ENCODE peak calls at places on chromosomes 1 and 21, in seven cellular contexts. L is NCI-H2107; P is NCI-H460; N is IMR-90; F is NCI-H446 treated with DMSO at 0.1 percent for 48 hours; G is activated CD4-positive, alpha-beta T cell treated with anti-CD3 and anti-CD28 coated beads, Interleukin-2, amount 10 ng/mL, durations not matched to agents 7 days and 5 days; C is stimulated activated CD4-positive, alpha-beta T cell treated with anti-CD3 and anti-CD28 coated beads, Interleukin-12 subunit alpha, Interleukin-12 subunit beta, amount 100 ng/mL, for 4 hours. H is an unnamed sample.
A peak's percentile ranks its signal among the peaks of the same experiment; 100 is the strongest.

GRCh38 chr1:30782361-30783243 is 25.0 kb upstream of the LAPTM5 start:
- DNase-seq in L (peak; percentile 52), P (peak; percentile 58), N (peak; percentile 45), F (peak; percentile 45), G (peak; percentile 79), C (peak; percentile 72), H (peak; percentile 87)

GRCh38 chr1:85244271-85245053 is 15.0 kb downstream of the C1orf52 start:
- DNase-seq in L (no peak), P (no peak), N (peak; percentile 48), F (no peak), G (no peak), C (no peak), H (peak; percentile 67)

GRCh38 chr1:12464627-12465056 is 153.4 kb downstream of the DHRS3 start:
- DNase-seq in L (no peak), P (no peak), N (peak; percentile 97), F (no peak), G (no peak), C (no peak), H (no peak)

GRCh38 chr1:36330940-36331339 is 7.5 kb upstream of the EVA1B start:
- DNase-seq in L (no peak), P (no peak), N (no peak), F (no peak), G (no peak), C (no peak), H (no peak)

GRCh38 chr1:2534775-2535387 is 4.8 kb upstream of the HES5 start:
- DNase-seq in L (no peak), P (no peak), N (peak; percentile 71), F (no peak), G (no peak), C (no peak), H (no peak)

GRCh38 chr1:29122662-29122986 is 1.1 kb downstream of the TMEM200B start:
- DNase-seq in L (no peak), P (no peak), N (peak; percentile 67), F (no peak), G (no peak), C (no peak), H (no peak)

GRCh38 chr1:57848406-57848805 is 424.5 kb upstream of the DAB1 start:
- DNase-seq in L (no peak), P (no peak), N (no peak), F (no peak), G (no peak), C (no peak), H (no peak)

GRCh38 chr1:83028467-83028866 is 970.5 kb downstream of the TTLL7 start:
- DNase-seq in L (no peak), P (no peak), N (no peak), F (no peak), G (no peak), C (no peak), H (no peak)

GRCh38 chr1:204102029-204102611 is 29.2 kb downstream of the SOX13 start:
- DNase-seq in L (no peak), P (no peak), N (no peak), F (no peak), G (no peak), C (no peak), H (no peak)

GRCh38 chr1:98874828-98875227 is 129.8 kb downstream of the PLPPR5 start:
- DNase-seq in L (no peak), P (no peak), N (no peak), F (no peak), G (no peak), C (no peak), H (no peak)

GRCh38 chr1:34926156-34926555 is 3.3 kb downstream of the DLGAP3 start:
- DNase-seq in L (no peak), P (no peak), N (no peak), F (no peak), G (no peak), C (no peak), H (no peak)

GRCh38 chr1:94422115-94422820 is 4.1 kb downstream of the ABCD3 start:
- DNase-seq in L (no peak), P (no peak), N (peak; percentile 24), F (no peak), G (no peak), C (no peak), H (no peak)

GRCh38 chr1:16605532-16605931 is 7.8 kb downstream of the NBPF1 start:
- DNase-seq in L (no peak), P (no peak), N (no peak), F (no peak), G (no peak), C (no peak), H (peak; percentile 20)

GRCh38 chr1:54806931-54807611 is 5.9 kb upstream of the TTC22 start:
- DNase-seq in L (no peak), P (no peak), N (peak; percentile 11), F (no peak), G (peak; percentile 31), C (no peak), H (no peak)

GRCh38 chr1:65467536-65467935 is 47.1 kb downstream of the LEPR start:
- DNase-seq in L (no peak), P (peak; percentile 47), N (peak; percentile 58), F (no peak), G (no peak), C (no peak), H (peak; percentile 62)

GRCh38 chr21:45973475-45974072 is 8.0 kb upstream of the COL6A1 start:
- DNase-seq in L (no peak), P (peak; percentile 38), N (peak; percentile 87), F (no peak), G (peak; percentile 68), C (peak; percentile 82), H (peak; percentile 72)

GRCh38 chr1:162631546-162632233 is 574 bp upstream of the DDR2 start:
- DNase-seq in L (no peak), P (no peak), N (peak; percentile 77), F (peak; percentile 47), G (no peak), C (no peak), H (peak; percentile 30)

GRCh38 chr1:246367046-246367445 is 140.0 kb downstream of the SMYD3 start:
- DNase-seq in L (no peak), P (no peak), N (peak; percentile 53), F (no peak), G (no peak), C (no peak), H (no peak)

GRCh38 chr1:41315482-41315823 is 45.8 kb upstream of the FOXO6 start:
- DNase-seq in L (no peak), P (no peak), N (peak; percentile 17), F (no peak), G (no peak), C (no peak), H (no peak)

GRCh38 chr1:85465099-85465790 is at the start of gene DDAH1:
- DNase-seq in L (no peak), P (peak; percentile 11), N (peak; percentile 65), F (peak; percentile 48), G (no peak), C (peak; percentile 4), H (no peak)